ENCODE peak calls at places on chromosomes 6 and 20, in four cellular contexts. U is H1, M is K562, E is GM12878. L is an unnamed sample.

GRCh38 chr6:55822815-55823214 is 52.6 kb downstream of the BMP5 start:
- DNase-seq in U (no peak), M (no peak), E (no peak), L (no peak)

GRCh38 chr6:28900577-28901266 is 23.1 kb downstream of the TRIM27 start:
- DNase-seq in U (no peak), M (no peak), E (no peak), L (no peak)

GRCh38 chr6:136173519-136174507 is 76.3 kb downstream of the MTFR2 start:
- DNase-seq in U (no peak), M (no peak), E (no peak), L (no peak)

GRCh38 chr6:159565181-159565580 is 127.9 kb downstream of the SOD2 start:
- DNase-seq in U (no peak), M (no peak), E (no peak), L (no peak)

GRCh38 chr6:144296973-144297372 is 11.8 kb downstream of the UTRN start:
- DNase-seq in U (no peak), M (no peak), E (no peak), L (no peak)

GRCh38 chr6:145214570-145214969 is 520.8 kb downstream of the EPM2A start:
- DNase-seq in U (no peak), M (no peak), E (no peak), L (peak; percentile 47)

GRCh38 chr20:36726168-36726567 is 19.7 kb downstream of the NDRG3 start:
- DNase-seq in U (no peak), M (no peak), E (no peak), L (no peak)

GRCh38 chr20:10581823-10582222 is 92.0 kb downstream of the JAG1 start:
- DNase-seq in U (no peak), M (no peak), E (no peak), L (peak; percentile 56)

GRCh38 chr20:37096415-37097039 is 730 bp upstream of the RBL1 start:
- DNase-seq in U (no peak), M (peak; percentile 30), E (no peak), L (no peak)

GRCh38 chr6:87702589-87702945 is 534 bp upstream of the AKIRIN2 start:
- DNase-seq in U (no peak), M (peak; percentile 36), E (no peak), L (peak; percentile 49)

GRCh38 chr6:10556496-10557391 is 35.6 kb downstream of the GCNT2 start:
- DNase-seq in U (no peak), M (no peak), E (no peak), L (no peak)

GRCh38 chr6:157157228-157157627 is 166.1 kb downstream of the TMEM242 start:
- DNase-seq in U (no peak), M (no peak), E (no peak), L (no peak)

GRCh38 chr6:168078199-168078942 is 641 bp downstream of the FRMD1 start:
- DNase-seq in U (no peak), M (no peak), E (no peak), L (no peak)

GRCh38 chr6:168075216-168075615 is 3.8 kb downstream of the FRMD1 start:
- DNase-seq in U (no peak), M (no peak), E (no peak), L (no peak)

GRCh38 chr6:168072730-168073129 is 6.3 kb downstream of the FRMD1 start:
- DNase-seq in U (no peak), M (no peak), E (no peak), L (no peak)

GRCh38 chr6:168073937-168074730 is 4.9 kb downstream of the FRMD1 start:
- DNase-seq in U (no peak), M (no peak), E (no peak), L (no peak)

GRCh38 chr6:168075787-168076202 is 3.2 kb downstream of the FRMD1 start:
- DNase-seq in U (no peak), M (no peak), E (no peak), L (no peak)
- TF ChIP-seq SIN3A in U (no peak), M (no peak), E (no peak), L (no peak)

DNA sequence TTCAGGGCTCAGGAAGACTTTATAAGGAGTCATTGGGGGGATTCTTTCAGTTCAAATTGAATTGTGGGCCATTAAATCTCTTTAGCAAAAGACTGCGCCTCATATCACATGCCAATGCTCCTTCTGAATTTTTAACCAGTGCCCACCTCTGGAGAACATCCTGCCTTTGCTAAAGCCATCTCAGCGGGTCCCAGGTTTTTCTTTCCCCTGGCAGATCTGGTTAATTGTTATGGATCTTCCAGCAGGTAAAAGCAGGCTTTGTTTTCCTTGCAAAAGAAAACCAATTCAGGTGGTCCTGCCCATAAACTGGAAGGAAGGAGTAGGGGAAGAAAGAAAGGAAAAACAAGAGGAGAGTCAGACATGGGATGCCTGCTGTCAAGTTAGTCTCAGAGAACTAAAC is 298.2 kb downstream of the LRFN2 start:
- DNase-seq in U (no peak), M (no peak), E (no peak), L (no peak)
- TF ChIP-seq KDM1A in U (no peak), M (no peak), E (no peak), L (no peak)

DNA sequence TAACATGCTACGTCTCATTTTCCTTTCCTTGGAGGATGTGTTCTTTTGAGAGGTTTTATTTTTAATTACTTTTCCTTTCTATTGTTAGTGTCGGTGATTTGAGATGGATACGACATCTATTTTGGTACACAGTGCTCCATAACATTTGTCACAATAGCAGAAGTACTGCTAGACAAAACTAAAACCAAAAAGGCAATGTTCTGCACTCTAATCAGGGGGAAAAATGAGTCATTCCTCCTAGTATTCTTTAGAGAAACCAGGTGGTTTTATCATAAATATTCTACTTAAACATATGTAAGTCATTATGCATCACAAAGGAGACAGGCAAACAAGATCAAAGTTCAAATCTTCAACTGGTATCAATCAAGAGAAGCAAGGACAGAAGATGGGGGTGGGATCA is 356.0 kb upstream of the HSF2 start:
- DNase-seq in U (no peak), M (no peak), E (no peak), L (no peak)
- TF ChIP-seq SIN3A in U (no peak), M (no peak), E (no peak), L (no peak)

DNA sequence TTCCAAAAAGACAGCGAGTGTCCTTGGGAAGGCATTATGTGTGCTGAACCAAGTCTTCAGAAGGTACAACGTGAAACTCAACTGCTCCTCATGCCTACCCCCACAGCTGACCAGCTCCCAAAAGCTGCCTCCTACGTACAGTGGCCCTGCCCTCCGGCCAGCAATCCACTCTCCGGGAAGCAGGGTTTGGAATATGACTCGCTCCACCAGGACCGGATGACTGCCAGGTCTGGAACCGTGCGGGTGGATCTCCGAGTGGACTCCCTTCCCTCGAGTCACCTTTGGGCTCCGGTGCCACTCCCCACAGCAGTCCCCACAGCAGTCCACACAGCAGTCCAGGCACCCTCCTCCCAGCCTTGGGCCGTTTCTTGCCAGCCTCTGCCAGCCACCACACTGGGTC is 4.3 kb downstream of the ZBTB46 start:
- DNase-seq in U (no peak), M (no peak), E (no peak), L (no peak)
- TF ChIP-seq KDM1A in U (no peak), M (no peak), E (no peak), L (no peak)

GRCh38 chr20:14883324-14883723 is 545.9 kb upstream of the FLRT3 start:
- DNase-seq in U (no peak), M (no peak), E (no peak), L (no peak)
- TF ChIP-seq SIN3A in U (no peak), M (no peak), E (no peak), L (no peak)

GRCh38 chr20:33751775-33752174 is 20.0 kb downstream of the ZNF341 start:
- DNase-seq in U (no peak), M (no peak), E (no peak), L (no peak)
- TF ChIP-seq KDM1A in U (no peak), M (no peak), E (no peak), L (no peak)

DNA sequence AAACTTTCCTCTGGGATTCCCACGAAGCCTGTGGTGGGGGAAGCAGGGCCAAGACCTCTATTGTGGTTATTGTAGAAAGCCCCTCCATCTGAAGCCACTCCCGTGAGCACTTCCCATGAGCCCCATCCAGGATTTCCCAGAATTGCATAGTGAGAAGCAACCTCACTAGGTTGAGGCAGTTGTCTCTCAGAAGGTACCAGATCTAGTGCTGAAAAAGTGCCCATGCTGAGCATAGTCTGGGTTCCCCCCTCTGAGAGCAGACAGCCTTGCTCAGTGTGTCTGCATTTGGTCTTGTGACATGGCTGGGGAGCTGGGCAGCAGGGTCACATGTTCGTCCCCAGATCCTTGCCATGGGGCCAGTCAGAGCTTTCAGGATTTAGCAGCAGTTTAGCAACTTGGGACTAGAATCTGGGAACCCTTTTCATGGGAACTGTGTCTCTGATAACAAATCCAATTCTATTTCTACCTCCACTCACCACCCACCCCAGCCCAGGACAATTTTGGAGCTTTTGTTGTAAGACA is 38.7 kb downstream of the SLC9A8 start:
- DNase-seq in U (no peak), M (no peak), E (no peak), L (no peak)
- TF ChIP-seq SIN3A in U (no peak), M (no peak), E (no peak), L (no peak)

GRCh38 chr6:12165297-12165696 is 124.9 kb upstream of the EDN1 start:
- DNase-seq in U (no peak), M (no peak), E (no peak), L (no peak)

GRCh38 chr6:12163149-12163548 is 127.0 kb upstream of the EDN1 start:
- DNase-seq in U (no peak), M (no peak), E (no peak), L (no peak)

GRCh38 chr6:12165722-12166121 is 124.4 kb upstream of the EDN1 start:
- DNase-seq in U (no peak), M (no peak), E (no peak), L (no peak)

GRCh38 chr6:12163744-12164507 is 126.2 kb upstream of the EDN1 start:
- DNase-seq in U (no peak), M (no peak), E (no peak), L (no peak)

GRCh38 chr6:12164508-12164770 is 125.7 kb upstream of the EDN1 start:
- DNase-seq in U (no peak), M (no peak), E (no peak), L (no peak)
- TF ChIP-seq KDM1A in U (no peak), M (no peak), E (no peak), L (no peak)